ENCODE peak calls at places on chromosomes 4 and X, in ten cellular contexts. Q is pancreas; G is body of pancreas; X is keratinocyte; C is endodermal cell; F is psoas muscle; S is CD8-positive, alpha-beta T cell; A is heart left ventricle; M is ovary; P is mucosa of descending colon. V is an unnamed sample. For H3K4me1, the result is how much of the 10 kb centered on the place peaks cover.

GRCh38 chr4:98352940-98353339 is 91.8 kb downstream of the RAP1GDS1 start:
- DNase-seq in G (no peak), C (no peak), Q (no peak), A (no peak), P (no peak), F (no peak), X (no peak), S (no peak), M (no peak), V (no peak)

GRCh38 chrX:42241421-42241820 is 318.1 kb upstream of the CASK start:
- DNase-seq in A (no peak), P (no peak), M (no peak), C (no peak), Q (no peak), S (no peak), G (no peak), F (no peak), X (no peak), V (no peak)

GRCh38 chrX:458631-459061 is 71.9 kb upstream of the PPP2R3B start:
- DNase-seq in Q (no peak), P (no peak), G (no peak), F (no peak), S (no peak), X (no peak), A (no peak), M (no peak), C (no peak), V (peak)

GRCh38 chr4:186204103-186204559 is 12.8 kb downstream of the CYP4V2 start:
- DNase-seq in P (no peak), X (no peak), C (no peak), F (no peak), M (no peak), Q (no peak), S (peak), G (no peak), A (no peak), V (no peak)

GRCh38 chr4:120331486-120332281 is 265.0 kb upstream of the MAD2L1 start:
- DNase-seq in S (no peak), X (no peak), Q (no peak), M (no peak), P (no peak), C (no peak), G (peak), F (no peak), A (no peak), V (no peak)

GRCh38 chr4:77701111-77701510 is 95.5 kb downstream of the CXCL13 start:
- DNase-seq in C (no peak), X (no peak), A (no peak), G (no peak), M (no peak), Q (no peak), P (no peak), S (no peak), F (no peak), V (no peak)

GRCh38 chr4:2259541-2260267 is 2.2 kb downstream of the MXD4 start:
- DNase-seq in M (peak), C (peak), F (peak), S (no peak), A (peak), G (peak), P (peak), Q (peak), X (no peak), V (peak)

GRCh38 chr4:156021298-156021697 is 67.6 kb upstream of the CTSO start:
- DNase-seq in C (no peak), S (no peak), M (no peak), A (no peak), P (no peak), X (no peak), F (no peak), G (no peak), Q (no peak), V (no peak)

GRCh38 chr4:95190751-95191436 is 357.9 kb downstream of the UNC5C start:
- DNase-seq in G (no peak), A (no peak), S (no peak), M (no peak), P (no peak), C (peak), F (no peak), Q (no peak), X (no peak), V (no peak)

GRCh38 chr4:59540311-59540710 is 1659.8 kb upstream of the ADGRL3 start:
- DNase-seq in F (no peak), S (no peak), C (no peak), P (no peak), X (no peak), A (no peak), M (no peak), G (no peak), Q (no peak), V (no peak)

GRCh38 chr4:25913056-25913850 is 767 bp upstream of the SMIM20 start:
- DNase-seq in Q (peak), X (no peak), A (peak), M (peak), G (peak), C (no peak), F (peak), P (peak), S (peak), V (peak)

GRCh38 chr4:101954975-101955678 is 164.6 kb downstream of the BANK1 start:
- DNase-seq in X (no peak), F (no peak), S (no peak), M (no peak), G (no peak), Q (no peak), A (no peak), C (no peak), P (no peak), V (no peak)

GRCh38 chrX:68060506-68061205 is 372.6 kb downstream of the OPHN1 start:
- DNase-seq in Q (no peak), M (no peak), G (no peak), C (peak), A (no peak), P (no peak), F (no peak), X (no peak), S (no peak), V (no peak)

GRCh38 chrX:70479197-70479969 is 34.7 kb downstream of the DLG3 start:
- DNase-seq in P (no peak), Q (no peak), F (no peak), A (no peak), M (no peak), S (no peak), X (no peak), G (no peak), C (no peak), V (no peak)

GRCh38 chr4:83535520-83535944 is 376 bp upstream of the GPAT3 start:
- DNase-seq in P (peak), A (peak), F (peak), M (peak), Q (peak), G (peak), X (no peak), C (peak), S (no peak), V (no peak)

GRCh38 chrX:153875391-153876111 is 10.4 kb downstream of the L1CAM start:
- DNase-seq in P (peak), A (peak), F (peak), M (peak), G (peak), X (no peak), C (peak), S (peak), Q (peak), V (peak)

GRCh38 chr4:176538217-176538925 is 218.6 kb downstream of the SPCS3 start:
- DNase-seq in X (peak), Q (no peak), G (no peak), P (no peak), M (no peak), S (no peak), A (no peak), F (no peak), C (no peak), V (no peak)

GRCh38 chr4:32475710-32476109 is 1755.5 kb downstream of the PCDH7 start:
- DNase-seq in F (no peak), Q (no peak), P (no peak), X (no peak), A (no peak), S (no peak), G (no peak), M (no peak), C (no peak), V (no peak)

DNA sequence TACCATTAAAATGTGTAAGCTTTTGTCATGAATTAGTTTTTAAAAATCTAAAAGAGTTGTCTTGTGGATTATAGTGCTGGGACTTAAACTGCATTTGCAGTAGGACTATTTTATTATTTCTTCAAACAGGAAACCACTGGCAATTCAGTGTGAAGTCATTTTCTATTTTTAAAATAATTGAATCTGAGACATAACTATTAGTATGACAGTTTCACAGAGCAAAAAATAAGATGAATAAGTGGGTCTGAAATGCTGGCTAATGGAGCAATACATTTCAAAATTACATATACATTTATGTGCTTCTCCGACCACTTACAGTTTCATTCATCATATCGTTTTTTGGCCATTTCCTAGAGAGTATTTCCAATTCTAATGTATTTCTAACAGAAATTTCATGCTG is 75.3 kb upstream of the RAPGEF2 start:
- DNase-seq in M (no peak), P (no peak), Q (no peak), A (no peak), C (no peak), S (no peak), G (no peak), F (no peak), X (no peak), V (no peak)
- H3K4me3 ChIP-seq in M (no peak), P (no peak), Q (no peak), A (no peak), C (no peak), S (no peak), G (no peak), F (no peak), X (no peak), V (no peak)

DNA sequence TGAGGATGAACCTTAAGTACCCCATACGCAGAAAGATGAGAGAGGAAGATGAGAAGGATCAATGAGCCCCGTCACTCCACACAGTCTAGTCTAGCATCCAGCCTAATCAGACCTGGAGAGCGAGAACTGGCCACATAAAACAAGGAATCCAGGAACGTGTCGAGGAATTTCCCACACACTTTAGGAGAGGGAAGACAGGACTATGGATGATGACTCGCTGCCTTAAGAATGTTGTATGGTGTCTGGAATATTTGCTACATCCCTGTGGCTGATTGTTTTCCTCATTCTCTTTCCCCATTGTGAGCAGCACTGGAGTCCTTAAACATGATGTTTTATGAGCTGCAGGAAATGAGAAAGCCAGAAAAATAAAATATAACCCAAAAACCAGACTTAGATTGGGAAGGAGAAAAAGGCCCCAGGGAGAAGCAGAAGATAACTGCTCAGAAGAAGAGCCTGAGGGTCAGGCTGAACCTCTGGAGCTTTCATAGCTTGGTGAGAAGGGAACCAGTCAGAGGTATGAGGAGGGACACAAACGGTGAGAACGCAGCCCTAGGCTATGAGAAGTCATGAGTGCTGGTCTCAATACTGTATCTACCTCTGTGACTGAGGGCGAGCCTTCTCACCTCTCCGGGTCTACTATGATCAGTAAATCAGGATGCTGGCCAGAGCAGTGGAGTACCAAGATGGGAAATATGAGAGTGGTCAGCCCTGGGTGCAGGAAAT is 139.5 kb upstream of the NOCT start:
- DNase-seq in A (no peak), F (no peak), C (no peak), M (no peak), S (no peak), X (peak), Q (no peak), G (no peak), P (no peak), V (no peak)
- TF ChIP-seq CTCF in A (no peak), F (no peak), C (no peak), M (no peak), S (no peak), X (no peak), Q (no peak), G (no peak), P (no peak), V (no peak)

GRCh38 chrX:133394765-133395164 is 20.5 kb downstream of the GPC4 start:
- DNase-seq in P (no peak), X (no peak), S (no peak), Q (no peak), G (no peak), M (no peak), A (no peak), F (no peak), C (no peak), V (no peak)

GRCh38 chrX:133384454-133384853 is 30.8 kb downstream of the GPC4 start:
- DNase-seq in S (no peak), C (no peak), G (no peak), A (no peak), P (no peak), M (no peak), Q (no peak), X (no peak), F (no peak), V (no peak)

GRCh38 chrX:133390647-133391046 is 24.6 kb downstream of the GPC4 start:
- DNase-seq in A (no peak), X (no peak), C (no peak), P (no peak), G (peak), Q (no peak), S (no peak), M (no peak), F (no peak), V (no peak)

GRCh38 chrX:133391116-133391515 is 24.2 kb downstream of the GPC4 start:
- DNase-seq in F (no peak), X (no peak), Q (no peak), P (no peak), S (no peak), M (no peak), G (no peak), A (no peak), C (no peak), V (no peak)

GRCh38 chrX:133389975-133390374 is 25.3 kb downstream of the GPC4 start:
- DNase-seq in P (no peak), M (no peak), Q (no peak), S (no peak), X (no peak), A (no peak), C (no peak), G (no peak), F (no peak), V (no peak)
- H3K4me1 ChIP-seq in P (under half), M (under half), Q (under half), S (under half), X (under half), A (under half), C (under half), G (under half), F (under half), V (under half)

GRCh38 chr4:4866833-4867744 is 7.6 kb downstream of the MSX1 start:
- DNase-seq in F (peak), Q (no peak), C (peak), P (no peak), A (peak), G (peak), M (no peak), X (no peak), S (no peak), V (no peak)
- H3K4me3 ChIP-seq in F (peak), Q (no peak), C (peak), P (no peak), A (no peak), G (no peak), M (peak), X (no peak), S (no peak), V (peak)

GRCh38 chr4:103050736-103051436 is 25.7 kb downstream of the SLC9B2 start:
- DNase-seq in G (no peak), Q (no peak), F (no peak), A (no peak), C (no peak), S (no peak), P (no peak), M (no peak), X (no peak), V (no peak)

GRCh38 chr4:103052145-103052544 is 24.4 kb downstream of the SLC9B2 start:
- DNase-seq in G (no peak), Q (no peak), A (no peak), C (no peak), S (no peak), M (no peak), F (no peak), X (no peak), P (no peak), V (no peak)

GRCh38 chr4:103044183-103044582 is 24.7 kb upstream of the SLC9B1 start:
- DNase-seq in S (no peak), F (no peak), C (no peak), Q (no peak), M (no peak), X (no peak), P (no peak), G (no peak), A (no peak), V (no peak)

GRCh38 chr4:103046416-103047290 is 27.1 kb upstream of the SLC9B1 start:
- DNase-seq in Q (no peak), M (no peak), A (no peak), X (no peak), S (peak), F (no peak), C (peak), P (no peak), G (peak), V (no peak)
- TF ChIP-seq CTCF in Q (peak), M (no peak), A (peak), X (peak), S (peak), F (peak), C (peak), P (peak), G (peak), V (peak)

GRCh38 chr4:184352891-184353290 is 121.5 kb downstream of the IRF2 start:
- DNase-seq in P (no peak), F (no peak), C (no peak), M (no peak), A (no peak), Q (no peak), X (no peak), S (no peak), G (no peak), V (no peak)
- H3K4me1 ChIP-seq in P (under half), F (under half), C (under half), M (under half), A (under half), Q (under half), X (under half), S (under half), G (under half), V (under half)

DNA sequence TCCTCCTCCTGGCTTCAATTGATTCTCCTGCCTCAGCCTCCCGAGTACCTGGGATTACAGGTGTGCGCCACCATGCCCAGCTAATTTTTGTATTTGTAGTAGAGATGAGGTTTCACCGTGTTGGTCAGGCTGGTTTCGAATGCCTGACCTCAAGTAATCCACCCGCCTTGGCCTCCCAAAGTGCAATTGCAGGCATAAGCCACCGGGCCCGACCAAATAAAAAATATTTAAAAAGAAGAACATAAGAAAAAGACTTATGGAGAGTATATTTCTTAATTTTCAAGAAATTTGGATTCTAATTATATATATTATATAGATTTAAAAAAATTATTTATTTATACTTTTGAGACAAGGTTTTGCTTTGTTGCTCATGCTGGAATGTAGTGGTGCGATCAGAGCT is 29.8 kb downstream of the N4BP2 start:
- DNase-seq in C (no peak), G (no peak), S (no peak), A (no peak), Q (no peak), M (no peak), X (no peak), P (no peak), F (no peak), V (no peak)
- H3K4me3 ChIP-seq in C (no peak), G (no peak), S (no peak), A (no peak), Q (no peak), M (no peak), X (no peak), P (no peak), F (no peak), V (no peak)

V was measured in upper lobe of right lung.